ENCODE peak calls at places on chromosomes 12 and 14, in seven cellular contexts. Q is mesendoderm, Y is neuronal stem cell, T is IMR-90, F is mesenchymal stem cell, I is H1, M is trophoblast cell. S is an unnamed sample.

GRCh38 chr12:71900091-71900490 is 38.6 kb upstream of the TPH2 start:
- DNase-seq in Y (no peak), T (peak), M (no peak), Q (peak), F (peak), I (no peak), S (no peak)

GRCh38 chr12:13223941-13224340 is 27.4 kb downstream of the EMP1 start:
- DNase-seq in T (peak), Y (no peak), M (no peak), F (no peak), Q (peak), I (no peak), S (no peak)

GRCh38 chr14:64324461-64325255 is 30.5 kb upstream of the ESR2 start:
- DNase-seq in T (peak), Y (no peak), Q (peak), I (no peak), F (peak), M (no peak), S (no peak)

GRCh38 chr14:98229676-98230366 is 1042.2 kb downstream of the BCL11B start:
- DNase-seq in I (no peak), T (no peak), Y (no peak), M (no peak), Q (no peak), F (no peak), S (no peak)

GRCh38 chr14:38731962-38732361 is 371.1 kb downstream of the SEC23A start:
- DNase-seq in I (no peak), Y (no peak), M (no peak), F (no peak), Q (no peak), T (no peak), S (no peak)

GRCh38 chr12:117182866-117183265 is 7.4 kb downstream of the FBXO21 start:
- DNase-seq in Y (no peak), M (no peak), T (no peak), I (no peak), F (no peak), Q (no peak), S (no peak)

GRCh38 chr14:30204431-30204830 is 276.8 kb upstream of the PRKD1 start:
- DNase-seq in M (no peak), T (no peak), F (no peak), I (no peak), Q (no peak), Y (no peak), S (no peak)

GRCh38 chr12:26791328-26791791 is 41.6 kb downstream of the ITPR2 start:
- DNase-seq in Q (no peak), F (peak), M (no peak), Y (no peak), T (peak), I (no peak), S (no peak)

GRCh38 chr14:96390965-96391292 is 999 bp upstream of the AK7 start:
- DNase-seq in Y (no peak), F (no peak), Q (no peak), M (no peak), T (no peak), I (no peak), S (no peak)

GRCh38 chr14:91693342-91693741 is 38.5 kb downstream of the CATSPERB start:
- DNase-seq in I (no peak), M (no peak), F (no peak), Y (no peak), T (no peak), Q (no peak), S (no peak)

GRCh38 chr14:54854181-54854580 is 48.4 kb downstream of the GCH1 start:
- DNase-seq in Y (no peak), I (peak), Q (peak), F (no peak), T (no peak), M (no peak), S (peak)

GRCh38 chr12:103801709-103802585 is 39.1 kb downstream of the NT5DC3 start:
- DNase-seq in F (peak), Q (no peak), I (no peak), T (peak), Y (no peak), M (no peak), S (no peak)

GRCh38 chr14:35877276-35877675 is 51.1 kb downstream of the BRMS1L start:
- DNase-seq in I (no peak), Q (no peak), T (no peak), F (no peak), M (no peak), Y (no peak), S (no peak)

GRCh38 chr12:14853966-14854365 is 10.6 kb upstream of the ART4 start:
- DNase-seq in Y (no peak), T (no peak), F (no peak), Q (no peak), M (peak), I (no peak), S (no peak)

GRCh38 chr12:21776242-21776641 is 1.7 kb upstream of the KCNJ8 start:
- DNase-seq in Q (no peak), T (no peak), I (no peak), Y (no peak), F (no peak), M (no peak), S (no peak)

GRCh38 chr12:21775130-21775920 is 819 bp upstream of the KCNJ8 start:
- DNase-seq in F (no peak), Q (peak), Y (no peak), M (no peak), I (no peak), T (no peak), S (no peak)

GRCh38 chr12:21780786-21781185 is 6.3 kb upstream of the KCNJ8 start:
- DNase-seq in Y (no peak), Q (no peak), I (no peak), T (no peak), M (no peak), F (no peak), S (no peak)
- H2BK5ac ChIP-seq in Y (no peak), Q (no peak), I (no peak), T (no peak), M (no peak), F (no peak), S (no peak)

DNA sequence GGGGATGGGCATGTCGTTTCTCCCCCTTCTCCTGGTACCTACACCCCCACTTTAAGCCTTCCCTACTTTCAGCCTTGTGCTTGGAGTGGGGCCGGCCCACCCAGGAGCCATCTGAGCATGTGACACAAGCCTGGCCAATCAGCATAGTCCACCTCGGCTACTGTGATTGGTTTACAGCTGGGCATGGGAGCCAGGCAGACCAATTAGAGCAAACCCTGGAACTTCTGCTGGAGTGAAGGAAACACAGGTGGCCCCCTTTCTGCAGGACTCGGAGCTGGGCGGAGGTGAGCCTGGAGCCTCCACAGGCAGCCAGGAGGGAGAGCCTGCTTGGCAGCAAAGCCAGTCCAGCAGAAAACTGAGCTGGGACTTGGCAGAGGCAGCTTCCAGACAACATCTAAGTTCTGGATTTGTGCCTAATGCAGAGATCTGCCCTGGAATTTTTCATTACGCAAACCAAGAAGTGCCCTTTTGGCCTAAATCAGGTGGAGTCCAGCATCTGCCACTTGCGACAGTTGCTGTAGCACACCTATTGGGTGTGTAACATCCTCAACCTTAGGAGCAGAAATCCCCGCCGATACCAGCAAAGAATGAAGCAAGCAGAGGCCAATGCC is 59.5 kb downstream of the SCARB1 start:
- DNase-seq in T (peak), Q (peak), F (peak), M (no peak), I (no peak), Y (no peak), S (peak)
- H3K23ac ChIP-seq in T (no peak), Q (no peak), F (no peak), M (no peak), I (no peak), Y (no peak), S (no peak)

GRCh38 chr14:104317975-104318557 is 179.7 kb downstream of the KIF26A start:
- DNase-seq in T (no peak), M (no peak), Q (no peak), I (no peak), Y (no peak), F (no peak), S (no peak)
- H2BK5ac ChIP-seq in T (no peak), M (no peak), Q (no peak), I (no peak), Y (no peak), F (no peak), S (no peak)

GRCh38 chr14:57464013-57464730 is 29.5 kb downstream of the CCDC198 start:
- DNase-seq in F (no peak), Q (no peak), I (no peak), M (no peak), Y (no peak), T (no peak), S (no peak)
- H3K23ac ChIP-seq in F (no peak), Q (no peak), I (no peak), M (no peak), Y (no peak), T (no peak), S (no peak)